ENCODE peak calls at places on chromosomes 16 and 17, in five cellular contexts. W is stimulated activated CD8-positive, alpha-beta memory T cell treated with anti-CD3 and anti-CD28 coated beads, Interleukin-4, amount 100 ng/mL, for 24 hours; P is activated CD8-positive, alpha-beta memory T cell treated with anti-CD3 and anti-CD28 coated beads for 1 hour; F is Right ventricle myocardium superior; S is activated CD4-positive, CD25-positive, alpha-beta regulatory T cell treated with anti-CD3 and anti-CD28 coated beads, Interleukin-2, amount 50 U/mL, for 72 hours. Y is an unnamed sample.

GRCh38 chr17:83173180-83173996 is 94.0 kb downstream of the METRNL start:
- DNase-seq in W (no peak), P (no peak), F (peak; percentile 3), S (peak; percentile 21), Y (no peak)

GRCh38 chr16:51290410-51290809 is 139.3 kb upstream of the SALL1 start:
- DNase-seq in W (no peak), P (no peak), F (no peak), S (no peak), Y (no peak)

GRCh38 chr17:48754500-48755261 is 26.1 kb upstream of the HOXB13 start:
- DNase-seq in W (no peak), P (no peak), F (no peak), S (no peak), Y (no peak)

GRCh38 chr17:39283896-39284295 is 58.2 kb upstream of the STAC2 start:
- DNase-seq in W (no peak), P (no peak), F (no peak), S (no peak), Y (no peak)

GRCh38 chr17:40912506-40913220 is 24.8 kb downstream of the KRT23 start:
- DNase-seq in W (no peak), P (no peak), F (no peak), S (no peak), Y (no peak)

GRCh38 chr16:18050777-18051176 is 285.8 kb downstream of the NPIPA8 start:
- DNase-seq in W (no peak), P (no peak), F (no peak), S (no peak), Y (no peak)

GRCh38 chr17:64230551-64231408 is 32.3 kb downstream of the TEX2 start:
- DNase-seq in W (no peak), P (no peak), F (no peak), S (no peak), Y (no peak)

GRCh38 chr17:7841309-7841621 is 7.2 kb downstream of the KDM6B start:
- DNase-seq in W (no peak), P (no peak), F (no peak), S (no peak), Y (no peak)

GRCh38 chr17:42784361-42784760 is 4.0 kb downstream of the WNK4 start:
- DNase-seq in W (no peak), P (no peak), F (no peak), S (no peak), Y (no peak)

GRCh38 chr16:72961115-72961832 is 86.7 kb downstream of the ZFHX3 start:
- DNase-seq in W (no peak), P (no peak), F (no peak), S (no peak), Y (no peak)

GRCh38 chr16:84916850-84917249 is 94.5 kb downstream of the ZDHHC7 start:
- DNase-seq in W (no peak), P (no peak), F (peak; percentile 30), S (no peak), Y (no peak)

GRCh38 chr16:51641191-51641765 is 490.2 kb upstream of the SALL1 start:
- DNase-seq in W (no peak), P (no peak), F (no peak), S (no peak), Y (no peak)

GRCh38 chr17:70787721-70788120 is 618.4 kb downstream of the KCNJ2 start:
- DNase-seq in W (no peak), P (no peak), F (no peak), S (no peak), Y (no peak)

GRCh38 chr17:7932949-7933348 is 943 bp downstream of the CNTROB start:
- DNase-seq in W (no peak), P (no peak), F (no peak), S (peak; percentile 40), Y (no peak)

GRCh38 chr17:62963296-62963695 is 2.7 kb upstream of the TANC2 start:
- DNase-seq in W (no peak), P (no peak), F (no peak), S (no peak), Y (no peak)

GRCh38 chr17:64077409-64077808 is 52.5 kb downstream of the ERN1 start:
- DNase-seq in W (no peak), P (no peak), F (peak; percentile 75), S (no peak), Y (no peak)

GRCh38 chr17:12512712-12513355 is 152.9 kb upstream of the MYOCD start:
- DNase-seq in W (no peak), P (no peak), F (no peak), S (no peak), Y (no peak)

GRCh38 chr16:11280616-11281522 is at the start of gene PRM1:
- DNase-seq in W (no peak), P (no peak), F (no peak), S (no peak), Y (no peak)

GRCh38 chr16:21159281-21159951 is 942 bp downstream of the LDAF1 start:
- DNase-seq in W (no peak), P (no peak), F (peak; percentile 66), S (no peak), Y (peak; percentile 68)

GRCh38 chr17:42681976-42682375 is 333 bp upstream of the CCR10 start:
- DNase-seq in W (no peak), P (no peak), F (no peak), S (no peak), Y (no peak)

GRCh38 chr16:675884-676564 is 553 bp downstream of the RHBDL1 start:
- DNase-seq in W (no peak), P (no peak), F (no peak), S (no peak), Y (no peak)

GRCh38 chr17:15886804-15887203 is 58.1 kb upstream of the ADORA2B start:
- DNase-seq in W (no peak), P (no peak), F (peak; percentile 50), S (no peak), Y (no peak)

GRCh38 chr17:32259596-32259995 is 6.0 kb upstream of the RHBDL3 start:
- DNase-seq in W (no peak), P (no peak), F (no peak), S (no peak), Y (no peak)

GRCh38 chr17:50593321-50593720 is 32.8 kb downstream of the CACNA1G start:
- DNase-seq in W (no peak), P (no peak), F (peak; percentile 64), S (no peak), Y (peak; percentile 92)

GRCh38 chr16:49635009-49635350 is 220.9 kb downstream of the ZNF423 start:
- DNase-seq in W (no peak), P (no peak), F (no peak), S (no peak), Y (no peak)

GRCh38 chr17:48472485-48473281 is 42.7 kb upstream of the SKAP1 start:
- DNase-seq in W (peak; percentile 1), P (no peak), F (no peak), S (no peak), Y (no peak)

GRCh38 chr16:11094075-11094593 is 149.8 kb downstream of the CLEC16A start:
- DNase-seq in W (peak; percentile 48), P (no peak), F (no peak), S (peak; percentile 58), Y (no peak)

GRCh38 chr17:57724038-57724728 is 20.9 kb downstream of the CCDC182 start:
- DNase-seq in W (no peak), P (no peak), F (no peak), S (no peak), Y (no peak)

GRCh38 chr16:4677390-4677789 is 16.0 kb upstream of the NUDT16L1 start:
- DNase-seq in W (no peak), P (no peak), F (peak; percentile 86), S (no peak), Y (no peak)

GRCh38 chr17:34565715-34566114 is 13.7 kb upstream of the TMEM132E start:
- DNase-seq in W (no peak), P (no peak), F (no peak), S (no peak), Y (no peak)

GRCh38 chr17:14294876-14295275 is 6.0 kb upstream of the HS3ST3B1 start:
- DNase-seq in W (no peak), P (no peak), F (no peak), S (no peak), Y (no peak)

GRCh38 chr17:75499313-75500022 is 15.9 kb downstream of the CASKIN2 start:
- DNase-seq in W (no peak), P (no peak), F (no peak), S (no peak), Y (no peak)

GRCh38 chr17:143785-144281 is 6.5 kb downstream of the SCGB1C2 start:
- DNase-seq in W (peak; percentile 79), P (peak; percentile 62), F (peak; percentile 85), S (peak; percentile 94), Y (peak; percentile 86)

GRCh38 chr16:67299269-67299668 is 19.9 kb downstream of the PLEKHG4 start:
- DNase-seq in W (no peak), P (no peak), F (no peak), S (no peak), Y (no peak)

GRCh38 chr16:30741461-30741914 is 6.7 kb upstream of the PHKG2 start:
- DNase-seq in W (no peak), P (no peak), F (no peak), S (no peak), Y (peak; percentile 79)